ENCODE peak calls at places on chromosome 6, in five cellular contexts. H, J, G, W and U are unnamed samples.
A peak's percentile ranks its signal among the peaks of the same experiment; 100 is the strongest.

GRCh38 chr6:35469711-35470662 is 1.8 kb downstream of the RPL10A start:
- DNase-seq in W (no peak), J (no peak), H (no peak), G (no peak), U (no peak)

GRCh38 chr6:26222587-26222986 is 135.4 kb downstream of the HFE start:
- DNase-seq in H (no peak), J (no peak), G (no peak), W (no peak), U (no peak)

GRCh38 chr6:36683656-36684446 is 5.3 kb downstream of the CDKN1A start:
- DNase-seq in G (no peak), J (no peak), H (no peak), W (no peak), U (no peak)

GRCh38 chr6:154257074-154257473 is 99.5 kb downstream of the IPCEF1 start:
- DNase-seq in W (no peak), G (peak; percentile 28), J (no peak), H (no peak), U (no peak)

GRCh38 chr6:17389274-17389847 is 4.0 kb upstream of the CAP2 start:
- DNase-seq in G (no peak), W (no peak), J (peak; percentile 40), H (no peak), U (no peak)

GRCh38 chr6:125222531-125223455 is 69.2 kb downstream of the TPD52L1 start:
- DNase-seq in J (no peak), H (no peak), W (no peak), G (no peak), U (no peak)

GRCh38 chr6:103734016-103734415 is 1125.7 kb downstream of the HACE1 start:
- DNase-seq in G (no peak), W (no peak), H (no peak), J (no peak), U (no peak)

GRCh38 chr6:21856844-21857243 is 263.3 kb downstream of the SOX4 start:
- DNase-seq in H (no peak), G (no peak), J (no peak), W (no peak), U (no peak)

GRCh38 chr6:136371117-136371696 is 81.6 kb upstream of the BCLAF1 start:
- DNase-seq in W (no peak), J (no peak), H (no peak), G (no peak), U (no peak)

GRCh38 chr6:135084916-135085269 is 30.3 kb upstream of the HBS1L start:
- DNase-seq in J (no peak), W (no peak), G (no peak), H (no peak), U (no peak)

GRCh38 chr6:134853111-134854055 is 96.5 kb downstream of the ALDH8A1 start:
- DNase-seq in J (peak; percentile 34), H (peak; percentile 84), W (peak; percentile 10), G (no peak), U (no peak)

GRCh38 chr6:71373943-71374342 is 85.3 kb downstream of the OGFRL1 start:
- DNase-seq in J (no peak), G (no peak), W (no peak), H (no peak), U (no peak)

GRCh38 chr6:105326838-105327745 is 75.8 kb downstream of the PREP start:
- DNase-seq in W (peak; percentile 33), H (peak; percentile 72), J (peak; percentile 58), G (no peak), U (no peak)